ENCODE peak calls at places on chromosome 22, in four cellular contexts. One of them, this sample, is unnamed.

GRCh38 chr22:35657571-35658312 is 9.5 kb downstream of the APOL6 start:
- DNase-seq in K562: no peak
- DNase-seq in GM12878: no peak
- DNase-seq in SK-N-SH: no peak
- DNase-seq in this sample: no peak

GRCh38 chr22:46274381-46274780 is 6.6 kb downstream of the TTC38 start:
- DNase-seq in K562: no peak
- DNase-seq in GM12878: no peak
- DNase-seq in SK-N-SH: no peak
- DNase-seq in this sample: no peak

GRCh38 chr22:49784630-49784971 is 43.1 kb downstream of the BRD1 start:
- DNase-seq in K562: no peak
- DNase-seq in GM12878: no peak
- DNase-seq in SK-N-SH: no peak
- DNase-seq in this sample: no peak

GRCh38 chr22:38462960-38463784 is 4.7 kb upstream of the KDELR3 start:
- DNase-seq in K562: peak
- DNase-seq in GM12878: no peak
- DNase-seq in SK-N-SH: no peak
- DNase-seq in this sample: peak

GRCh38 chr22:50422961-50423815 is 51.6 kb downstream of the SBF1 start:
- DNase-seq in K562: no peak
- DNase-seq in GM12878: no peak
- DNase-seq in SK-N-SH: no peak
- DNase-seq in this sample: no peak

GRCh38 chr22:46825145-46825544 is 62.7 kb downstream of the TBC1D22A start:
- DNase-seq in K562: no peak
- DNase-seq in GM12878: no peak
- DNase-seq in SK-N-SH: peak
- DNase-seq in this sample: no peak

GRCh38 chr22:49021097-49021925 is 806.4 kb downstream of the BRD1 start:
- DNase-seq in K562: no peak
- DNase-seq in GM12878: no peak
- DNase-seq in SK-N-SH: peak
- DNase-seq in this sample: no peak

GRCh38 chr22:48694296-48694883 is 1133.3 kb downstream of the BRD1 start:
- DNase-seq in K562: no peak
- DNase-seq in GM12878: no peak
- DNase-seq in SK-N-SH: no peak
- DNase-seq in this sample: no peak

GRCh38 chr22:46010951-46011626 is 34.1 kb upstream of the WNT7B start:
- DNase-seq in K562: no peak
- DNase-seq in GM12878: no peak
- DNase-seq in SK-N-SH: no peak
- DNase-seq in this sample: no peak

GRCh38 chr22:39078329-39078728 is 1.3 kb downstream of the APOBEC3G start:
- DNase-seq in K562: no peak
- DNase-seq in GM12878: no peak
- DNase-seq in SK-N-SH: no peak
- DNase-seq in this sample: no peak

GRCh38 chr22:17792854-17793434 is 18.7 kb upstream of the BID start:
- DNase-seq in K562: peak
- DNase-seq in GM12878: no peak
- DNase-seq in SK-N-SH: no peak
- DNase-seq in this sample: no peak

GRCh38 chr22:46991666-46992065 is 229.2 kb downstream of the TBC1D22A start:
- DNase-seq in K562: no peak
- DNase-seq in GM12878: no peak
- DNase-seq in SK-N-SH: no peak
- DNase-seq in this sample: no peak

GRCh38 chr22:26883393-26883792 is 226.0 kb downstream of the MIAT start:
- DNase-seq in K562: no peak
- DNase-seq in GM12878: no peak
- DNase-seq in SK-N-SH: no peak
- DNase-seq in this sample: no peak

GRCh38 chr22:17664414-17665045 is 26.0 kb downstream of the BCL2L13 start:
- DNase-seq in K562: no peak
- DNase-seq in GM12878: no peak
- DNase-seq in SK-N-SH: no peak
- DNase-seq in this sample: no peak

GRCh38 chr22:41695211-41695610 is 4.1 kb upstream of the MEI1 start:
- DNase-seq in K562: no peak
- DNase-seq in GM12878: no peak
- DNase-seq in SK-N-SH: no peak
- DNase-seq in this sample: no peak
- TF ChIP-seq USF1 in K562: no peak
- TF ChIP-seq USF1 in GM12878: no peak
- TF ChIP-seq USF1 in SK-N-SH: no peak
- TF ChIP-seq USF1 in this sample: no peak

DNA sequence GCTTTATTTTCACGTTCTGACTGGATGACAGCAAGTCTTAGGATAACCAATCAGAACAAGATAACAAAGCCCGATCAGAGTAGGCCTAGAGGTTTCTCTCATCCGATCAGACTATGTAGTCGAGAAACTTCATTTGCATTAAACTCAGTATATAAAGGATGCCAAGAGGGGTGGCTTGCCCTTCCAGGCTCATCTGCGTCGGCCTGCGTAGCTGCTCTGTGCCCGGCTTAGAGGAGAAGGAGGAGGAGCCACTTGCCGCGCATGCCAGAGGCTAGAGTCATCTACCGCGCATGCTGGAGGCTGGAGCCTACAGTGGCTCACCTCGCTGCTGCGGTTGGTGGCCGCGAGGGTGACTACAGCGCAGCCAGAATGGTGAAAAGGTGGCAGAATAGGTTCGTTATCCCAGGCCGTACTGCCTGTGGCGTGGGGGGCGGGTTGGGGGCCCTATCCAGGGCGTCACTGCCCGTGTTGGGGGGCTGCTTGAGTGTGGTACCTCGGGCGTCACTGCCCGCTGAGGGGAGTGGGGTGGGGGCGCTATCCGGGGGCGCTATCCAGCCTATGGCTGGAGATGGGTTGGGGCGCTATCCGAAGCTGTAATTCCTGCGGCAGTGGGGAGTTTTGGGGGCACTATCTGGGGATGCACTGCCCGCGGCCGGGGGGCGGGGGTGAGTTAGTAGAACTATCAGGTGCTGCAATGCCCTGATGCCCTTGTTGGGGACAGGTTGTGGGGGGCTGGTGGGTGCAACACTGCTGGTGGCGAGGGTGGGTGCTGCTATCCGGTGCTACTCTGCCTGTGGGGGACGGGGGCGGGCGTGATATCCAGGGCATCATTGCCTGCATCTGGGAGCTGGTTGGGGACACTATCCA is at the start of gene RFPL2:
- DNase-seq in K562: no peak
- DNase-seq in GM12878: no peak
- DNase-seq in SK-N-SH: peak
- DNase-seq in this sample: peak
- TF ChIP-seq USF1 in K562: no peak
- TF ChIP-seq USF1 in GM12878: no peak
- TF ChIP-seq USF1 in SK-N-SH: no peak
- TF ChIP-seq USF1 in this sample: no peak

GRCh38 chr22:19782533-19782932 is 22.0 kb downstream of the TBX1 start:
- DNase-seq in K562: no peak
- DNase-seq in GM12878: no peak
- DNase-seq in SK-N-SH: no peak
- DNase-seq in this sample: peak
- TF ChIP-seq USF1 in K562: no peak
- TF ChIP-seq USF1 in GM12878: no peak
- TF ChIP-seq USF1 in SK-N-SH: no peak
- TF ChIP-seq USF1 in this sample: no peak

GRCh38 chr22:44197271-44197670 is 16.5 kb downstream of the PARVG start:
- DNase-seq in K562: no peak
- DNase-seq in GM12878: no peak
- DNase-seq in SK-N-SH: no peak
- DNase-seq in this sample: no peak
- TF ChIP-seq USF1 in K562: no peak
- TF ChIP-seq USF1 in GM12878: no peak
- TF ChIP-seq USF1 in SK-N-SH: no peak
- TF ChIP-seq USF1 in this sample: no peak

GRCh38 chr22:37427711-37428635 is 694 bp upstream of the ELFN2 start:
- DNase-seq in K562: no peak
- DNase-seq in GM12878: no peak
- DNase-seq in SK-N-SH: peak
- DNase-seq in this sample: peak
- TF ChIP-seq USF1 in K562: no peak
- TF ChIP-seq USF1 in GM12878: no peak
- TF ChIP-seq USF1 in SK-N-SH: no peak
- TF ChIP-seq USF1 in this sample: no peak

GRCh38 chr22:29787371-29787980 is 20.3 kb downstream of the UQCR10 start:
- DNase-seq in K562: no peak
- DNase-seq in GM12878: no peak
- DNase-seq in SK-N-SH: no peak
- DNase-seq in this sample: no peak
- TF ChIP-seq USF1 in K562: no peak
- TF ChIP-seq USF1 in GM12878: no peak
- TF ChIP-seq USF1 in SK-N-SH: no peak
- TF ChIP-seq USF1 in this sample: no peak

GRCh38 chr22:19212302-19212870 is 33.9 kb upstream of the SLC25A1 start:
- DNase-seq in K562: no peak
- DNase-seq in GM12878: no peak
- DNase-seq in SK-N-SH: no peak
- DNase-seq in this sample: no peak

GRCh38 chr22:19216579-19216978 is 38.0 kb upstream of the SLC25A1 start:
- DNase-seq in K562: no peak
- DNase-seq in GM12878: no peak
- DNase-seq in SK-N-SH: no peak
- DNase-seq in this sample: no peak

GRCh38 chr22:19215360-19215759 is 36.8 kb upstream of the SLC25A1 start:
- DNase-seq in K562: no peak
- DNase-seq in GM12878: no peak
- DNase-seq in SK-N-SH: no peak
- DNase-seq in this sample: no peak

GRCh38 chr22:19213001-19213400 is 34.5 kb upstream of the SLC25A1 start:
- DNase-seq in K562: no peak
- DNase-seq in GM12878: no peak
- DNase-seq in SK-N-SH: no peak
- DNase-seq in this sample: no peak

GRCh38 chr22:19213496-19214473 is 35.2 kb upstream of the SLC25A1 start:
- DNase-seq in K562: no peak
- DNase-seq in GM12878: no peak
- DNase-seq in SK-N-SH: no peak
- DNase-seq in this sample: no peak
- TF ChIP-seq USF1 in K562: peak
- TF ChIP-seq USF1 in GM12878: peak
- TF ChIP-seq USF1 in SK-N-SH: no peak
- TF ChIP-seq USF1 in this sample: peak

GRCh38 chr22:21963286-21963685 is 10.6 kb upstream of the PPM1F start:
- DNase-seq in K562: no peak
- DNase-seq in GM12878: no peak
- DNase-seq in SK-N-SH: no peak
- DNase-seq in this sample: no peak

GRCh38 chr22:21961127-21961867 is 8.6 kb upstream of the PPM1F start:
- DNase-seq in K562: peak
- DNase-seq in GM12878: no peak
- DNase-seq in SK-N-SH: no peak
- DNase-seq in this sample: no peak

GRCh38 chr22:21962655-21962949 is 10.0 kb upstream of the PPM1F start:
- DNase-seq in K562: no peak
- DNase-seq in GM12878: no peak
- DNase-seq in SK-N-SH: no peak
- DNase-seq in this sample: no peak

GRCh38 chr22:21960200-21961126 is 7.8 kb upstream of the PPM1F start:
- DNase-seq in K562: no peak
- DNase-seq in GM12878: no peak
- DNase-seq in SK-N-SH: no peak
- DNase-seq in this sample: no peak

DNA sequence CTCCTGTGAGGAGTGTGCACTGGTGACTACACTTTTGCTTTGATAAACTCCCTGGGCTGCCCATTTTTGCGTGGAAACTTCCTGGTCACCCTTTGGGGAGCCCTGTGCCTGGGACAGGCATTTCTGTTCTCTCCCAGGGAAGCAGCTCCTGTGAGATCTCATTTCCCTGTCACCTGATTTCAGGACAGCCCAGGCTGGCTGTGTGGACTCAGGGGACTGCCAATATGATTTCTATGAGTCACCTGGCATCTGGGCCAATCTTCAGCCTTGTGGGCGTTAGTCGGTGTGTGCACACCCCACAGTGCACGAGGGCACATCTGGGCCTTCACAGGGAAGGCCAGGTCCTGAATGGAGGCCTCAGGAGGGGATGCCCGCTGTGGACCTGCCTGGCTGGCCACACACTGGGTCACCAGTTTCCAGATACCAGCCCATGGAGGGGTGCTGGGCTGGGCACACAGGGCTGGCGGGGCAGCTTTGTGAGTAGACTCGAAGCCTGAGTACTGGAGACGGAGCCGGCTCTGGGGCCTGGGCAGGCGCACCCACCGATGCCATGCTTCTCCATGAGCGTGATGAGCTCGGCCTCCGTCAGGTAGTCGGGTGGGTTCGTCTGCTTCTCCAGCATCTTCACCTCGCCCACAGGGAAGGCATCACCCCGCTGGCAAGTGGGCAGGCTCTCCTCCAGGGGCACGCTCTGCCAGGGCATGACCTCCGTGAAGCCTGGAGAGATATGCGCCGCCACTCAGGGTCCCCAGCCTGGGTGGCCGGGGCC is 9.4 kb upstream of the PPM1F start:
- DNase-seq in K562: no peak
- DNase-seq in GM12878: no peak
- DNase-seq in SK-N-SH: no peak
- DNase-seq in this sample: no peak
- TF ChIP-seq USF1 in K562: no peak
- TF ChIP-seq USF1 in GM12878: no peak
- TF ChIP-seq USF1 in SK-N-SH: no peak
- TF ChIP-seq USF1 in this sample: no peak

This sample was measured in WTC11.